ENCODE peak calls at places on chromosome 10, in four cellular contexts. F is endothelial cell of umbilical vein, C is RWPE1, D is tibial artery. U is an unnamed sample.

GRCh38 chr10:30818854-30819253 is 189.3 kb upstream of the LYZL2 start:
- DNase-seq in F (no peak), C (no peak), D (peak), U (no peak)

GRCh38 chr10:23200997-23201652 is 9.0 kb downstream of the PTF1A start:
- DNase-seq in F (no peak), C (no peak), D (no peak), U (no peak)

GRCh38 chr10:47243356-47243755 is 56.6 kb upstream of the GDF10 start:
- DNase-seq in F (no peak), C (no peak), D (no peak), U (no peak)

GRCh38 chr10:35600193-35600592 is 4.9 kb upstream of the GJD4 start:
- DNase-seq in F (no peak), C (no peak), D (no peak), U (no peak)

GRCh38 chr10:37109000-37109399 is 16.4 kb upstream of the ANKRD30A start:
- DNase-seq in F (no peak), C (no peak), D (no peak), U (no peak)

GRCh38 chr10:103851261-103851660 is 4.1 kb downstream of the SH3PXD2A start:
- DNase-seq in F (no peak), C (no peak), D (peak), U (no peak)

GRCh38 chr10:130550952-130551674 is 414.9 kb downstream of the GLRX3 start:
- DNase-seq in F (no peak), C (no peak), D (no peak), U (peak)

GRCh38 chr10:114131094-114131493 is 42.9 kb downstream of the CCDC186 start:
- DNase-seq in F (no peak), C (no peak), D (no peak), U (no peak)

GRCh38 chr10:6493521-6494451 is 86.3 kb downstream of the PRKCQ start:
- DNase-seq in F (no peak), C (peak), D (no peak), U (no peak)

GRCh38 chr10:113616244-113617074 is 47.4 kb downstream of the NRAP start:
- DNase-seq in F (peak), C (no peak), D (no peak), U (no peak)

GRCh38 chr10:3785849-3786290 is 861 bp upstream of the KLF6 start:
- DNase-seq in F (peak), C (no peak), D (no peak), U (no peak)

GRCh38 chr10:69413221-69413865 is 3.4 kb downstream of the TACR2 start:
- DNase-seq in F (peak), C (peak), D (peak), U (peak)

GRCh38 chr10:69414036-69415018 is 2.4 kb downstream of the TACR2 start:
- DNase-seq in F (no peak), C (no peak), D (no peak), U (no peak)

GRCh38 chr10:69416695-69417094 is at the start of gene TACR2:
- DNase-seq in F (no peak), C (no peak), D (peak), U (peak)

GRCh38 chr10:69415951-69416350 is 767 bp downstream of the TACR2 start:
- DNase-seq in F (no peak), C (no peak), D (no peak), U (no peak)

DNA sequence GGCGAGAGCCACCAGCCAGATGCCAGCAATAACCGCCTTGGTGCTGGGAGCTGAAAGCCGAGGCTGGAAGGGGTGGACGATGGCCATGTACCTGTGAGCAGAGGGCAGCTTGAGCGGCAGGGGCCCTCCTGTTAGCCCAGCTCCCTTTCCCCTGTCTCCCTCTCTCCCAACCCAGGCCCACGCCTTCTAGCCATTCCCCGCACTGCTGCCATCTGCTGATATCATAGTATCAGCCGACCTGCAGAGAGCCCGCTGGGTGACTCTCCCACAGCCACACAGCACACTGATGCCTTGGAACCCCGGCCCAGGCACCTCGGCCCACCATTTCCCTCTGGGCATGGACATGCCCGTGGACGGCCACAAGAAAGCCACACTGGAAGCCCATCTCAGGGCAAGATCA is 1.7 kb downstream of the TACR2 start:
- DNase-seq in F (no peak), C (no peak), D (no peak), U (no peak)
- H3K27ac ChIP-seq in F (no peak), C (no peak), D (no peak), U (no peak)

DNA sequence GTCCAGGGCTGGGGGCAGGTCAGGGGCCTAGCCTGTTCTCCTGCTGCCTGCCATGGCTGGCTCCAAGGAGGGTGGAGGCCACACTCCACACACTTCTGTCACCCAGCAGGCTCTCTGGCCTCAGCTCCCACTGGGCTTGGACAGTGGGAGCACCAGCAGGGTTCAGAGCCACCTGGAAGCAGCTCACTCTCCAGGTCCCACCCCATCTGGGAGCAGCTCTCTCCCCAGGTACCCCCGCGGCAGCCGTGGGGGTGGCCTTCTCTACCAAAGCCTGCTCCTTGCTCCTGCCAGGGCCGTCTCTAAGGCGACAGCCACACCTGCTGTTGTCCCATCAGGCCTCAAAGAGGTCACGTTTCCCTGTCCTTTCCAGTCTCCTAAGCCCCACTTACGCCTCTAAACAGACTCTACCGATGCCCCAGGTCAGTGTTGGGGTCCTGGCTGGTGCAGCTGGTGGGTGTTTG is 142.5 kb upstream of the RET start:
- DNase-seq in F (no peak), C (no peak), D (no peak), U (no peak)
- H3K27ac ChIP-seq in F (no peak), C (no peak), D (no peak), U (no peak)

GRCh38 chr10:111106081-111106480 is 29.3 kb downstream of the ADRA2A start:
- DNase-seq in F (no peak), C (no peak), D (peak), U (no peak)
- H3K27ac ChIP-seq in F (no peak), C (no peak), D (no peak), U (no peak)

GRCh38 chr10:79231908-79232307 is 115.4 kb upstream of the PPIF start:
- DNase-seq in F (no peak), C (no peak), D (no peak), U (no peak)

GRCh38 chr10:79229830-79230562 is 117.3 kb upstream of the PPIF start:
- DNase-seq in F (no peak), C (no peak), D (no peak), U (no peak)

GRCh38 chr10:79232864-79233263 is 114.4 kb upstream of the PPIF start:
- DNase-seq in F (no peak), C (no peak), D (no peak), U (no peak)

GRCh38 chr10:79229081-79229541 is 118.2 kb upstream of the PPIF start:
- DNase-seq in F (no peak), C (peak), D (no peak), U (no peak)

GRCh38 chr10:79230563-79231249 is 116.6 kb upstream of the PPIF start:
- DNase-seq in F (no peak), C (no peak), D (no peak), U (no peak)
- H3K27ac ChIP-seq in F (no peak), C (peak), D (no peak), U (no peak)